ENCODE peak calls at places on chromosomes 16 and 17, in six cellular contexts. B is thoracic aorta, C is mesenchymal stem cell, L is colonic mucosa, N is heart right ventricle, E is cardiac muscle cell. J is an unnamed sample.

GRCh38 chr16:66741131-66741900 is 10.1 kb downstream of the DYNC1LI2 start:
- DNase-seq in B (peak; percentile 83), C (peak; percentile 87), L (peak; percentile 95), N (peak; percentile 97), E (no peak), J (peak; percentile 94)

GRCh38 chr17:50221500-50222480 is 20.4 kb upstream of the COL1A1 start:
- DNase-seq in B (peak; percentile 62), C (peak; percentile 89), L (no peak), N (no peak), E (no peak), J (peak; percentile 95)

GRCh38 chr16:80231118-80231515 is 309.7 kb upstream of the DYNLRB2 start:
- DNase-seq in B (no peak), C (no peak), L (no peak), N (no peak), E (no peak), J (peak; percentile 50)

GRCh38 chr16:30077656-30078055 is 1.9 kb downstream of the PPP4C start:
- DNase-seq in B (no peak), C (peak; percentile 68), L (no peak), N (no peak), E (no peak), J (peak; percentile 78)

GRCh38 chr16:28181557-28181914 is 30.2 kb downstream of the XPO6 start:
- DNase-seq in B (peak; percentile 10), C (peak; percentile 96), L (peak; percentile 33), N (peak; percentile 46), E (no peak), J (peak; percentile 92)

GRCh38 chr17:19361326-19361725 is 1.2 kb downstream of the B9D1 start:
- DNase-seq in B (no peak), C (peak; percentile 46), L (no peak), N (no peak), E (no peak), J (no peak)

GRCh38 chr17:76155988-76156661 is 15.1 kb upstream of the FOXJ1 start:
- DNase-seq in B (no peak), C (no peak), L (no peak), N (no peak), E (no peak), J (no peak)

GRCh38 chr16:14155572-14156213 is 84.6 kb downstream of the MRTFB start:
- DNase-seq in B (no peak), C (no peak), L (no peak), N (no peak), E (no peak), J (no peak)

GRCh38 chr16:19804538-19805323 is 79.9 kb downstream of the GPRC5B start:
- DNase-seq in B (no peak), C (no peak), L (peak; percentile 48), N (peak; percentile 90), E (no peak), J (no peak)

GRCh38 chr17:47810200-47810821 is 11.3 kb downstream of the OSBPL7 start:
- DNase-seq in B (no peak), C (peak; percentile 96), L (peak; percentile 93), N (no peak), E (peak; percentile 28), J (peak; percentile 94)

GRCh38 chr16:13298676-13299075 is 397.3 kb downstream of the SHISA9 start:
- DNase-seq in B (no peak), C (no peak), L (no peak), N (no peak), E (no peak), J (no peak)

GRCh38 chr16:67395458-67396158 is 2.3 kb upstream of the TPPP3 start:
- DNase-seq in B (no peak), C (peak; percentile 67), L (no peak), N (no peak), E (no peak), J (peak; percentile 45)

GRCh38 chr17:34117332-34117731 is 137.8 kb upstream of the CCL2 start:
- DNase-seq in B (no peak), C (no peak), L (no peak), N (no peak), E (no peak), J (no peak)

GRCh38 chr17:42286411-42287295 is 1.6 kb upstream of the STAT5A start:
- DNase-seq in B (no peak), C (no peak), L (peak; percentile 42), N (no peak), E (no peak), J (peak; percentile 30)

GRCh38 chr17:21239680-21240374 is 13.4 kb downstream of the NATD1 start:
- DNase-seq in B (no peak), C (peak; percentile 38), L (no peak), N (no peak), E (peak; percentile 46), J (peak; percentile 67)

GRCh38 chr17:4854181-4854681 is 21.1 kb downstream of the MINK1 start:
- DNase-seq in B (no peak), C (no peak), L (no peak), N (no peak), E (no peak), J (peak; percentile 34)

GRCh38 chr16:12498077-12498476 is 305.6 kb downstream of the CPPED1 start:
- DNase-seq in B (no peak), C (no peak), L (no peak), N (no peak), E (no peak), J (no peak)

GRCh38 chr16:75376475-75376907 is 56.8 kb downstream of the CFDP1 start:
- DNase-seq in B (no peak), C (no peak), L (no peak), N (no peak), E (no peak), J (no peak)

GRCh38 chr16:57999971-58000705 is at the start of gene ZNF319:
- DNase-seq in B (no peak), C (no peak), L (no peak), N (no peak), E (peak; percentile 56), J (peak; percentile 65)

GRCh38 chr16:76854234-76854633 is 336.8 kb upstream of the MON1B start:
- DNase-seq in B (no peak), C (no peak), L (no peak), N (no peak), E (peak; percentile 8), J (peak; percentile 0)

GRCh38 chr17:68346448-68346847 is 55.2 kb downstream of the ARSG start:
- DNase-seq in B (no peak), C (no peak), L (peak; percentile 28), N (no peak), E (no peak), J (no peak)

GRCh38 chr16:20911361-20911760 is 10.8 kb downstream of the LYRM1 start:
- DNase-seq in B (no peak), C (peak; percentile 50), L (no peak), N (no peak), E (no peak), J (peak; percentile 88)

GRCh38 chr17:69581061-69581955 is 166.8 kb downstream of the MAP2K6 start:
- DNase-seq in B (no peak), C (peak; percentile 55), L (no peak), N (peak; percentile 29), E (no peak), J (no peak)

DNA sequence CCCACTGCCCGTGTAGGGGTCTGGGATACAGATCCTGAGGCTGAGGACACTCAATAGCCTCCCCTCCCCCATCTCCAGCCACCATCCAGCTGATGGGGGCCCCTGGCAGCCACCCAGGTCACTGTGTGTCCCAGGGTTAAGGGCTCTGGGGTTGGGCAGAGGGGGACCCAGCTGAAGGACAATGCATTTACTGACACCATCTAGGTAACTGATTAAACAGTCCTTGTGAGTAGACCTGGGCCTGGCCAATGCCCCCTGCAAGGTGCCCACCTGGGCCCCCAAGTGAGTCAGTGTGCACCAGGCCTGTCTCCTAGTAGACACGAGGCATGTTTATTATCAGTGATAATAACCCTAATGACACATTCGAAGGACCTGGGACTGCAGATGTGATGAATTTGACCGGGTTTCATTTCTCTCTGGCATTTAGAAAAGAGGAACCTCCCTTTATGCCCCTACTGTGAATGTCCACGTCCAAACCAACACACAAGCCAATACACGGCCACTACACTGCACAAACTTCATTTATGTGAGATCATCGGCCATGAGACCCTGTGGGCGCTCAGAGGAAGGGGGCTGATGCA is 261.9 kb upstream of the FOXF1 start:
- DNase-seq in B (no peak), C (no peak), L (peak; percentile 10), N (no peak), E (no peak), J (no peak)
- H3K27me3 ChIP-seq in B (no peaks in the 10 kb centered on the region), C (peaks cover 62% of the 10 kb centered on the region), L (no peaks in the 10 kb centered on the region), N (peaks cover 18% of the 10 kb centered on the region), E (no peaks in the 10 kb centered on the region), J (peaks cover 75% of the 10 kb centered on the region)

GRCh38 chr17:59719526-59719925 is 12.1 kb downstream of the VMP1 start:
- DNase-seq in B (no peak), C (no peak), L (no peak), N (no peak), E (no peak), J (no peak)
- H3K4me1 ChIP-seq in B (no peaks in the 10 kb centered on the region), C (no peaks in the 10 kb centered on the region), L (peaks cover 12% of the 10 kb centered on the region), N (no peaks in the 10 kb centered on the region), E (no peaks in the 10 kb centered on the region), J (no peaks in the 10 kb centered on the region)

DNA sequence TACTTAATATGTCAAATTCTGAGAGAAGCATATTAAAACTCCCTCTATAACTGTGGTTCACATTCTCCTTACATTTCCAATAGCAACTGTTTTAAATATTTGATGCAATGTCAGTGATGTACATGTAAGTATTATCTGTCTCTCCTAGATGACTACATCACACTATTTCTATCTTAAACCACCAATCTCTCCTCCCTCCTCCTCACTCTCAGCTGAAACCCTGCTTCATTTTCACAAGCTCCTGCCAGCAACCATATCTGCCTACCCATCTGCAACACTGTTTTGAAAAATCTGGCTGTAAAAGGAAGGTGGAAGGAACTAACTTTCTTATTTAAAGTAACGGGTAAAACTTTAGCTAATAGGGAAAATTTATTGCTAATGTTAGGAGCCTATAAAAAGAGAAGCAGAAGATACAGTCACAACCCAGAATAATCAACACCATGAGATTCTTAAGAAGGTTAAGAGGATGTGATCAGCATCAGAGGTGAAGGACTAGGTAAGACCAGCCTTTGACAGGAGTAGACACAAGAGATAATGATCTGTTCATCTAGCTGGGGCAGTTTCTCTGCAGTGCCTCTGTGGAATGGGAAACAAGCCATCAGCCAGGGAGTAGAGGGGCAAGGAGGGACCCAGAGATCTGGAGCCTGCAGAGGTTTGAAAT is 31.0 kb downstream of the MYH10 start:
- DNase-seq in B (no peak), C (no peak), L (no peak), N (no peak), E (no peak), J (no peak)
- H3K27ac ChIP-seq in B (peak overlapping the region; percentile 34), C (no peak overlapping the region), L (no peak overlapping the region), N (no peak overlapping the region), E (no peak overlapping the region), J (no peak overlapping the region)

DNA sequence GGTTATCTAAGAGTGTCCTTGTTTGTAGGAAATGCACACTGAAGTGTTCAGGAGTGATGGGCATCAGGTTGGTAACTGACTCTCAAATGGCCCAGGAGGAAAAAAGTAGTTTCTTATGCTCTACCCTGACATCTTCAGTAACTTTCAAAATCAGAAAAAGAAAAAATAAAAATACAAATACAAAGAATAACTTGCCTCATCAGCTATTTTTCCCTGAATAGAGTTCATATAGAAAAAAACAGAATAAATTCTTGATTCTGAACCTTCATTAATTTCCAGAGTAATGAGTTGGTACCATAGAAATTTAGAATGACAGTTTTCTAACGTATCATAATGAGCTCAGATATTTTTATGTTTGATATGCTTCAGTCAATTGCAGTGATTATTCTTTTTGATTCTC is 27.2 kb upstream of the HYDIN start:
- DNase-seq in B (no peak), C (no peak), L (no peak), N (no peak), E (no peak), J (no peak)
- H3K27me3 ChIP-seq in B (no peaks in the 10 kb centered on the region), C (no peaks in the 10 kb centered on the region), L (no peaks in the 10 kb centered on the region), N (no peaks in the 10 kb centered on the region), E (no peaks in the 10 kb centered on the region), J (no peaks in the 10 kb centered on the region)